ENCODE peak calls at places on chromosomes 2 and 18, in six cellular contexts. T, P, H, S, Z and O are unnamed samples.

GRCh38 chr2:72211359-72211758 is 63.7 kb upstream of the CYP26B1 start:
- DNase-seq in S (peak), T (no peak), H (peak), Z (no peak), P (no peak), O (no peak)

GRCh38 chr2:134228493-134228903 is 25.4 kb upstream of the MGAT5 start:
- DNase-seq in H (no peak), Z (peak), S (no peak), T (no peak), P (no peak), O (no peak)

GRCh38 chr18:13147146-13147545 is 71.4 kb upstream of the LDLRAD4 start:
- DNase-seq in T (no peak), S (no peak), Z (no peak), P (no peak), H (no peak), O (no peak)

GRCh38 chr2:148614332-148615049 is 30.1 kb upstream of the EPC2 start:
- DNase-seq in P (peak), Z (no peak), T (peak), S (peak), H (peak), O (peak)

GRCh38 chr2:234753701-234754100 is 198.1 kb upstream of the SH3BP4 start:
- DNase-seq in Z (no peak), S (no peak), T (no peak), H (no peak), P (no peak), O (no peak)

GRCh38 chr2:241441492-241441891 is 66.9 kb downstream of the STK25 start:
- DNase-seq in S (no peak), P (no peak), H (no peak), T (no peak), Z (no peak), O (no peak)

GRCh38 chr18:31417850-31418249 is 29.7 kb upstream of the DSG3 start:
- DNase-seq in P (no peak), S (no peak), T (no peak), Z (no peak), H (no peak), O (no peak)

GRCh38 chr2:237939251-237939650 is 27.6 kb upstream of the UBE2F start:
- DNase-seq in Z (no peak), P (no peak), T (no peak), H (no peak), S (no peak), O (no peak)

GRCh38 chr18:50131591-50131990 is 63.4 kb downstream of the MYO5B start:
- DNase-seq in H (no peak), P (no peak), S (peak), Z (no peak), T (no peak), O (no peak)

GRCh38 chr18:33804258-33804657 is 226.2 kb downstream of the ASXL3 start:
- DNase-seq in H (peak), P (no peak), Z (no peak), T (no peak), S (peak), O (peak)

GRCh38 chr2:238868067-238868524 is 20.2 kb downstream of the TWIST2 start:
- DNase-seq in S (peak), H (no peak), T (peak), P (no peak), Z (no peak), O (no peak)

GRCh38 chr2:42297322-42297936 is 63.6 kb downstream of the COX7A2L start:
- DNase-seq in P (no peak), S (no peak), H (no peak), Z (no peak), T (no peak), O (no peak)

GRCh38 chr2:27751377-27751776 is 20.1 kb upstream of the MRPL33 start:
- DNase-seq in H (no peak), T (no peak), P (no peak), S (no peak), Z (no peak), O (no peak)

GRCh38 chr2:210792000-210792399 is 235.6 kb downstream of the CPS1 start:
- DNase-seq in P (no peak), T (no peak), Z (no peak), H (no peak), S (no peak), O (no peak)

GRCh38 chr2:134154269-134154668 is 99.6 kb upstream of the MGAT5 start:
- DNase-seq in H (no peak), P (no peak), Z (no peak), T (no peak), S (no peak), O (no peak)

GRCh38 chr2:127125821-127126220 is 18.9 kb upstream of the BIN1 start:
- DNase-seq in H (no peak), T (no peak), Z (no peak), S (no peak), P (no peak), O (no peak)

GRCh38 chr2:127124426-127124825 is 17.5 kb upstream of the BIN1 start:
- DNase-seq in Z (no peak), S (no peak), T (no peak), H (no peak), P (no peak), O (no peak)

GRCh38 chr2:127130421-127130820 is 23.5 kb upstream of the BIN1 start:
- DNase-seq in Z (no peak), S (no peak), P (no peak), H (no peak), T (no peak), O (no peak)

GRCh38 chr2:127133793-127134192 is 26.8 kb upstream of the BIN1 start:
- DNase-seq in S (no peak), T (no peak), P (no peak), H (no peak), Z (no peak), O (no peak)

DNA sequence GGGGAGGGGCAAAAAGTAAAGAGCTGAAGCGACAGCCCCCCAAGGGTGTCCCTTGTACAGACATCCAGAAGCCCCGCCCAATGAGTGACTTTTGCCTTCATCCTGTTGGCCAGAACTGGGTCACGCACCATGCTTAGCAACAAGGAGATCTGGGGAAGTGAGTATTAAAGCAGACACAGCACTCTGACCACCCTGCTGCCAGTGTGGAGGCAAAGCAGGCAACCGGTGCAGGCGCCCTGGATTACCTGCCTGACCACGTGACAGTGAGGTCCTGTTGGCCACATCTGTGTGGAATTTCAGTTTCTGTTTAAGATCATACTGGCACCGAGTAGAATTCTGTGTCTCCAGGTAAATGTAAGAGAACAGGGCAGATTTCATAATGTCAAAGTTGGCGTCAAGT is 21.6 kb upstream of the BIN1 start:
- DNase-seq in H (no peak), Z (no peak), T (no peak), S (no peak), P (no peak), O (no peak)
- H3K4me3 ChIP-seq in H (no peak), Z (no peak), T (no peak), S (no peak), P (no peak), O (no peak)

DNA sequence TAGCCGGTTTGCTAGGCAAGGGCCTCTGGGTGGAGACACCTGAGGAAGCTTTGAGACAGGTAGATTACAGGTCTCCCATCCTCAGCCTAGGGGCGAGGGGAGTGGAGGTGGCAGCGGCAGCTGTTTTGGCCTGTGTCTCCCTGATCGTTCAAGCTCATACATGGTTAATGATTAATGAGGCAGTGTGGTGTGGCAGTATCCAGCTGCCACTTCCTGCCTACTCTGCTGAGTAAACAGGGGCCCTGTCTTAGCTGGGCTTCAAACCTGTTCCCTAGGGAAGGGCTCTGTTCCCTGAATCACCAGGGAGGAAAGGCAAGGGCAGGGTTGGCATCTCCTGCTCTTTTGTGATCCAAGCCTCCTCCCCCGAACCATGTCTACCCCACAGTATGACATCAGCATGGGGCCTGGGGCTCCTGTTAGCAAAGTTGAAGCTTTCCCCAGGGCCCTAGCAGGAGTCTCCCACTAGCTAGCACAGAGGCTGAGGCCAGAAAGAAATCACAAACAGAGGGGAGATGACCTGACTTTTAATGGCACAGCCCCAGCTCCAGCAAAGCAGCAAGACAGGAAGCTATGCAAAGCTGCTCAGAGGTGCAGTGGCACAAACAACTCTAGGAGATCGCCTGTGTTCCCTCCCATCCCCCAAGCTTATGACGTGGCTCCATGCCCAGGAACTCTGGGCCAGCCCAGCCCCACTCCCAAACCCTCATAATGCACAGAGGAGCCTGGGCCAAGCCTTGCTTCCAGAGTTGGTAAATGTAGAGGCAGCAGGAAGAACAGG is 3.7 kb upstream of the TUBA4B start:
- DNase-seq in P (no peak), Z (no peak), H (peak), S (peak), T (peak), O (peak)
- H3K4me3 ChIP-seq in P (no peak), Z (no peak), H (no peak), S (no peak), T (no peak), O (no peak)

GRCh38 chr2:127951031-127951430 is 65.3 kb upstream of the AMMECR1L start:
- DNase-seq in T (no peak), Z (no peak), P (no peak), H (no peak), S (peak), O (no peak)

GRCh38 chr2:127954857-127955256 is 69.1 kb upstream of the AMMECR1L start:
- DNase-seq in H (no peak), P (no peak), T (no peak), S (no peak), Z (no peak), O (no peak)

GRCh38 chr2:127950264-127950663 is 64.5 kb upstream of the AMMECR1L start:
- DNase-seq in S (no peak), Z (no peak), H (no peak), P (peak), T (no peak), O (no peak)

GRCh38 chr2:127953849-127954248 is 68.1 kb upstream of the AMMECR1L start:
- DNase-seq in Z (no peak), T (no peak), H (no peak), S (no peak), P (no peak), O (no peak)

GRCh38 chr2:127953128-127953718 is 67.5 kb upstream of the AMMECR1L start:
- DNase-seq in T (peak), S (peak), P (peak), H (no peak), Z (no peak), O (no peak)
- H3K4me3 ChIP-seq in T (no peak), S (no peak), P (no peak), H (no peak), Z (no peak), O (no peak)

DNA sequence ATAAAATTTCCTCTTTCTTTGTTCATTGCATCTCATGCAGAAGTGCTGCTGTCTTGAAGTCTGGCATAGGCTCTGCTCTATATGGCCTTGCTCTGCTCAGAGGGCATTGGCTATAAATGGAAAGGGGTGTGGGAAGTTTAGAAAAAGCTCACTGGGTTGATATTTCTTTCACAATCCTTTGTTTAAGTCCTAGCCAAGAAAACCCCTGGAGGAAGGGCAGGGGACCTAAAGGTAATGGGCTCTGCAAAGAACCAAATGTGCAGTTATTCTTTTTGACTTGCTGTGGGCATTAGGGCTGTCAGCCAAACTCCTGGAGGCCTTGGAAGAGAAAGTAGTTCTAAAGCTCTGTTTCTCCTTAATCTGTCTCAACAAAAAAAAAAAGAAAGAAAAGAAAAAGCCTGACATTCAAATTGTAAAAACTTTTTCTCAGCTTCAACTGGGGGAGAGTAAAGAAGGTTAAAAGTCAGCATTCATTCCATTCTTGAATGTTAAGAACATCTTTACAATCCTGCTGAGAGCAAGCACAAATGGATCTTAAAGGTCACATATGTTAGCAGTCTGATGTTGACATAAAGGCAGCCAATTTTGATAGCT is 338.3 kb downstream of the GULP1 start:
- DNase-seq in S (peak), T (peak), Z (no peak), H (peak), P (no peak), O (peak)
- H3K4me3 ChIP-seq in S (no peak), T (no peak), Z (no peak), H (no peak), P (no peak), O (no peak)

GRCh38 chr18:21284540-21284939 is 42.5 kb downstream of the GREB1L start:
- DNase-seq in Z (no peak), S (no peak), T (no peak), H (no peak), P (no peak), O (no peak)
- H3K4me3 ChIP-seq in Z (no peak), S (no peak), T (no peak), H (no peak), P (no peak), O (no peak)

DNA sequence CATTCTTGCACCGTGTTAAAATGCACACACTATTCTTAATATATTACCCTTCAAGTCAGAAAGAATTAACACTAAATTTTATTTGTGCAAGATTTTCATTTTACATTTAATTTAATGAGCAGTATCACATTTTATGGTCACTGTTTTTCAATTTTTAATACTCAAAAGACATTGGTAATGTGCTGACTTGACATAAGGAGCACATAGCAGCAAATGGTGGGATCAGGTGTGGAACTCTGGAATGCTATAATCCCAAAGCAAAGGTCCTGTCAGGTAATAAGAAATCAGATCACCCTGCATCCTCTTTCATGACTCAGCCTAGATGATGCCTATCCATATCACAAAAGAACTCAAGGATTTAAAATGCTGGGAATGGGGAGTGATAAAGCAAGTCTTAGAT is 55.6 kb upstream of the SPAG16 start:
- DNase-seq in P (no peak), Z (no peak), H (no peak), T (no peak), S (no peak), O (no peak)
- H3K4me3 ChIP-seq in P (no peak), Z (no peak), H (no peak), T (no peak), S (no peak), O (no peak)

DNA sequence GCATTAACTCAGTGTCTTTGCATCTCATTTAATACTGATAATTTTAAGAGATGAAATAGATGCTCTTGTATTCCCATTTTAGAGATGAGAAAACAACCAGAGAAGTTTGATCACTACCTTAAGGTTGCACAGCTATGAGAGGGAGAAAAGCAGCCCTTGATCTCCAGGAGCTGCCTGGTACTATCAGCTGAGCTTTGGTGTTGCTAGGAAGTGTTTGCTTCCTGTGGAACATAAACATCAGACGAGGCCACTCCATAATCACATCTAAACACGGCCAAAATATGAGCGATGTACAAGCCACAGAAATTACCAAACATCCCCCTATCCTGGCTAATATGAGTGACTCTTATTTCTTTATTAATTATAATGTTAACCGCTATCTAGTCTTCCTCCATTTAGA is 620 bp upstream of the WDFY1 start:
- DNase-seq in T (no peak), Z (no peak), H (no peak), S (no peak), P (no peak), O (no peak)
- H3K4me3 ChIP-seq in T (no peak), Z (no peak), H (no peak), S (peak), P (no peak), O (no peak)

GRCh38 chr2:19649785-19650380 is 251.9 kb downstream of the TTC32 start:
- DNase-seq in Z (no peak), S (peak), H (peak), T (peak), P (no peak), O (peak)
- H3K4me3 ChIP-seq in Z (no peak), S (no peak), H (no peak), T (no peak), P (no peak), O (no peak)